ENCODE peak calls at places on chromosomes 3 and 15, in seven cellular contexts. One of them, this sample, is unnamed.

GRCh38 chr15:48336940-48337339 is 5.7 kb downstream of the DUT start:
- DNase-seq in NCI-H2171: no peak
- DNase-seq in activated T-helper 9 cell treated with anti-CD3 and anti-CD28 coated beads, Interleukin-2, amount 50 U/mL, for 16 hours: no peak
- DNase-seq in fibroblast of pulmonary artery: peak; percentile 11
- DNase-seq in stimulated activated naive CD4-positive, alpha-beta T cell: no peak
- DNase-seq in activated CD4-positive, alpha-beta memory T cell treated with anti-CD3 and anti-CD28 coated beads, Interleukin-2, amount 10 ng/mL, durations not matched to agents 7 days and 5 days: no peak
- DNase-seq in fibroblast of lung: peak; percentile 2
- DNase-seq in this sample: peak; percentile 19

GRCh38 chr3:133208184-133208583 is 170.0 kb downstream of the TMEM108 start:
- DNase-seq in stimulated activated naive CD4-positive, alpha-beta T cell: no peak
- DNase-seq in activated CD4-positive, alpha-beta memory T cell treated with anti-CD3 and anti-CD28 coated beads, Interleukin-2, amount 10 ng/mL, durations not matched to agents 7 days and 5 days: no peak
- DNase-seq in activated T-helper 9 cell treated with anti-CD3 and anti-CD28 coated beads, Interleukin-2, amount 50 U/mL, for 16 hours: no peak
- DNase-seq in fibroblast of pulmonary artery: no peak
- DNase-seq in fibroblast of lung: peak; percentile 7
- DNase-seq in NCI-H2171: no peak
- DNase-seq in this sample: no peak

GRCh38 chr3:110027446-110027845 is 690.1 kb upstream of the DPPA4 start:
- DNase-seq in NCI-H2171: no peak
- DNase-seq in fibroblast of pulmonary artery: peak; percentile 56
- DNase-seq in activated CD4-positive, alpha-beta memory T cell treated with anti-CD3 and anti-CD28 coated beads, Interleukin-2, amount 10 ng/mL, durations not matched to agents 7 days and 5 days: no peak
- DNase-seq in fibroblast of lung: peak; percentile 79
- DNase-seq in activated T-helper 9 cell treated with anti-CD3 and anti-CD28 coated beads, Interleukin-2, amount 50 U/mL, for 16 hours: no peak
- DNase-seq in stimulated activated naive CD4-positive, alpha-beta T cell: no peak
- DNase-seq in this sample: peak; percentile 43

GRCh38 chr15:38530113-38530512 is 34.5 kb downstream of the RASGRP1 start:
- DNase-seq in activated T-helper 9 cell treated with anti-CD3 and anti-CD28 coated beads, Interleukin-2, amount 50 U/mL, for 16 hours: no peak
- DNase-seq in stimulated activated naive CD4-positive, alpha-beta T cell: no peak
- DNase-seq in activated CD4-positive, alpha-beta memory T cell treated with anti-CD3 and anti-CD28 coated beads, Interleukin-2, amount 10 ng/mL, durations not matched to agents 7 days and 5 days: peak; percentile 33
- DNase-seq in NCI-H2171: no peak
- DNase-seq in fibroblast of lung: no peak
- DNase-seq in fibroblast of pulmonary artery: no peak
- DNase-seq in this sample: no peak

GRCh38 chr3:119322523-119323400 is 28.6 kb downstream of the ARHGAP31 start:
- DNase-seq in fibroblast of lung: peak; percentile 87
- DNase-seq in stimulated activated naive CD4-positive, alpha-beta T cell: peak; percentile 89
- DNase-seq in activated T-helper 9 cell treated with anti-CD3 and anti-CD28 coated beads, Interleukin-2, amount 50 U/mL, for 16 hours: peak; percentile 96
- DNase-seq in NCI-H2171: peak; percentile 67
- DNase-seq in fibroblast of pulmonary artery: peak; percentile 79
- DNase-seq in activated CD4-positive, alpha-beta memory T cell treated with anti-CD3 and anti-CD28 coated beads, Interleukin-2, amount 10 ng/mL, durations not matched to agents 7 days and 5 days: peak; percentile 93
- DNase-seq in this sample: peak; percentile 83

GRCh38 chr3:78689378-78689777 is 1078.4 kb downstream of the ROBO1 start:
- DNase-seq in NCI-H2171: no peak
- DNase-seq in fibroblast of lung: no peak
- DNase-seq in activated CD4-positive, alpha-beta memory T cell treated with anti-CD3 and anti-CD28 coated beads, Interleukin-2, amount 10 ng/mL, durations not matched to agents 7 days and 5 days: no peak
- DNase-seq in stimulated activated naive CD4-positive, alpha-beta T cell: no peak
- DNase-seq in activated T-helper 9 cell treated with anti-CD3 and anti-CD28 coated beads, Interleukin-2, amount 50 U/mL, for 16 hours: no peak
- DNase-seq in fibroblast of pulmonary artery: no peak
- DNase-seq in this sample: no peak

GRCh38 chr15:92226020-92226612 is 167.6 kb upstream of the ST8SIA2 start:
- DNase-seq in stimulated activated naive CD4-positive, alpha-beta T cell: peak; percentile 1
- DNase-seq in NCI-H2171: no peak
- DNase-seq in activated T-helper 9 cell treated with anti-CD3 and anti-CD28 coated beads, Interleukin-2, amount 50 U/mL, for 16 hours: no peak
- DNase-seq in activated CD4-positive, alpha-beta memory T cell treated with anti-CD3 and anti-CD28 coated beads, Interleukin-2, amount 10 ng/mL, durations not matched to agents 7 days and 5 days: no peak
- DNase-seq in fibroblast of pulmonary artery: peak; percentile 14
- DNase-seq in fibroblast of lung: peak; percentile 20
- DNase-seq in this sample: peak; percentile 45

GRCh38 chr3:41126961-41127360 is 72.3 kb upstream of the CTNNB1 start:
- DNase-seq in stimulated activated naive CD4-positive, alpha-beta T cell: no peak
- DNase-seq in activated CD4-positive, alpha-beta memory T cell treated with anti-CD3 and anti-CD28 coated beads, Interleukin-2, amount 10 ng/mL, durations not matched to agents 7 days and 5 days: no peak
- DNase-seq in NCI-H2171: no peak
- DNase-seq in fibroblast of lung: no peak
- DNase-seq in activated T-helper 9 cell treated with anti-CD3 and anti-CD28 coated beads, Interleukin-2, amount 50 U/mL, for 16 hours: no peak
- DNase-seq in fibroblast of pulmonary artery: no peak
- DNase-seq in this sample: no peak

GRCh38 chr3:113626513-113627371 is 69.7 kb downstream of the USF3 start:
- DNase-seq in fibroblast of pulmonary artery: peak; percentile 72
- DNase-seq in activated CD4-positive, alpha-beta memory T cell treated with anti-CD3 and anti-CD28 coated beads, Interleukin-2, amount 10 ng/mL, durations not matched to agents 7 days and 5 days: peak; percentile 21
- DNase-seq in stimulated activated naive CD4-positive, alpha-beta T cell: no peak
- DNase-seq in NCI-H2171: peak; percentile 30
- DNase-seq in activated T-helper 9 cell treated with anti-CD3 and anti-CD28 coated beads, Interleukin-2, amount 50 U/mL, for 16 hours: no peak
- DNase-seq in fibroblast of lung: peak; percentile 57
- DNase-seq in this sample: peak; percentile 78

GRCh38 chr3:37742574-37743212 is 119.0 kb upstream of the CTDSPL start:
- DNase-seq in fibroblast of lung: no peak
- DNase-seq in activated CD4-positive, alpha-beta memory T cell treated with anti-CD3 and anti-CD28 coated beads, Interleukin-2, amount 10 ng/mL, durations not matched to agents 7 days and 5 days: no peak
- DNase-seq in stimulated activated naive CD4-positive, alpha-beta T cell: no peak
- DNase-seq in activated T-helper 9 cell treated with anti-CD3 and anti-CD28 coated beads, Interleukin-2, amount 50 U/mL, for 16 hours: no peak
- DNase-seq in fibroblast of pulmonary artery: no peak
- DNase-seq in NCI-H2171: no peak
- DNase-seq in this sample: no peak

GRCh38 chr3:140552898-140553297 is 125.0 kb upstream of the TRIM42 start:
- DNase-seq in fibroblast of lung: peak; percentile 30
- DNase-seq in activated CD4-positive, alpha-beta memory T cell treated with anti-CD3 and anti-CD28 coated beads, Interleukin-2, amount 10 ng/mL, durations not matched to agents 7 days and 5 days: no peak
- DNase-seq in activated T-helper 9 cell treated with anti-CD3 and anti-CD28 coated beads, Interleukin-2, amount 50 U/mL, for 16 hours: no peak
- DNase-seq in NCI-H2171: no peak
- DNase-seq in stimulated activated naive CD4-positive, alpha-beta T cell: no peak
- DNase-seq in fibroblast of pulmonary artery: no peak
- DNase-seq in this sample: no peak

GRCh38 chr3:193774916-193775285 is 181.9 kb downstream of the OPA1 start:
- DNase-seq in fibroblast of pulmonary artery: no peak
- DNase-seq in stimulated activated naive CD4-positive, alpha-beta T cell: no peak
- DNase-seq in activated T-helper 9 cell treated with anti-CD3 and anti-CD28 coated beads, Interleukin-2, amount 50 U/mL, for 16 hours: no peak
- DNase-seq in fibroblast of lung: no peak
- DNase-seq in activated CD4-positive, alpha-beta memory T cell treated with anti-CD3 and anti-CD28 coated beads, Interleukin-2, amount 10 ng/mL, durations not matched to agents 7 days and 5 days: no peak
- DNase-seq in NCI-H2171: no peak
- DNase-seq in this sample: no peak

GRCh38 chr15:48641416-48641815 is 4.1 kb downstream of the FBN1 start:
- DNase-seq in activated CD4-positive, alpha-beta memory T cell treated with anti-CD3 and anti-CD28 coated beads, Interleukin-2, amount 10 ng/mL, durations not matched to agents 7 days and 5 days: no peak
- DNase-seq in NCI-H2171: no peak
- DNase-seq in fibroblast of pulmonary artery: peak; percentile 62
- DNase-seq in stimulated activated naive CD4-positive, alpha-beta T cell: no peak
- DNase-seq in fibroblast of lung: no peak
- DNase-seq in activated T-helper 9 cell treated with anti-CD3 and anti-CD28 coated beads, Interleukin-2, amount 50 U/mL, for 16 hours: no peak
- DNase-seq in this sample: no peak

GRCh38 chr15:26628071-26628470 is 144.8 kb downstream of the GABRB3 start:
- DNase-seq in stimulated activated naive CD4-positive, alpha-beta T cell: no peak
- DNase-seq in activated CD4-positive, alpha-beta memory T cell treated with anti-CD3 and anti-CD28 coated beads, Interleukin-2, amount 10 ng/mL, durations not matched to agents 7 days and 5 days: no peak
- DNase-seq in NCI-H2171: no peak
- DNase-seq in fibroblast of lung: no peak
- DNase-seq in fibroblast of pulmonary artery: no peak
- DNase-seq in activated T-helper 9 cell treated with anti-CD3 and anti-CD28 coated beads, Interleukin-2, amount 50 U/mL, for 16 hours: no peak
- DNase-seq in this sample: no peak

GRCh38 chr3:9690451-9691450 is 12.9 kb upstream of the CPNE9 start:
- DNase-seq in fibroblast of pulmonary artery: peak; percentile 50
- DNase-seq in fibroblast of lung: peak; percentile 30
- DNase-seq in activated T-helper 9 cell treated with anti-CD3 and anti-CD28 coated beads, Interleukin-2, amount 50 U/mL, for 16 hours: no peak
- DNase-seq in stimulated activated naive CD4-positive, alpha-beta T cell: no peak
- DNase-seq in NCI-H2171: no peak
- DNase-seq in activated CD4-positive, alpha-beta memory T cell treated with anti-CD3 and anti-CD28 coated beads, Interleukin-2, amount 10 ng/mL, durations not matched to agents 7 days and 5 days: no peak
- DNase-seq in this sample: no peak

GRCh38 chr3:52193059-52193458 is 4.9 kb upstream of the ALAS1 start:
- DNase-seq in NCI-H2171: no peak
- DNase-seq in stimulated activated naive CD4-positive, alpha-beta T cell: no peak
- DNase-seq in fibroblast of lung: peak; percentile 25
- DNase-seq in activated T-helper 9 cell treated with anti-CD3 and anti-CD28 coated beads, Interleukin-2, amount 50 U/mL, for 16 hours: no peak
- DNase-seq in fibroblast of pulmonary artery: peak; percentile 40
- DNase-seq in activated CD4-positive, alpha-beta memory T cell treated with anti-CD3 and anti-CD28 coated beads, Interleukin-2, amount 10 ng/mL, durations not matched to agents 7 days and 5 days: no peak
- DNase-seq in this sample: peak; percentile 51

GRCh38 chr3:126521122-126521891 is 2.6 kb upstream of the CHST13 start:
- DNase-seq in activated T-helper 9 cell treated with anti-CD3 and anti-CD28 coated beads, Interleukin-2, amount 50 U/mL, for 16 hours: no peak
- DNase-seq in fibroblast of lung: no peak
- DNase-seq in stimulated activated naive CD4-positive, alpha-beta T cell: no peak
- DNase-seq in NCI-H2171: peak; percentile 30
- DNase-seq in fibroblast of pulmonary artery: no peak
- DNase-seq in activated CD4-positive, alpha-beta memory T cell treated with anti-CD3 and anti-CD28 coated beads, Interleukin-2, amount 10 ng/mL, durations not matched to agents 7 days and 5 days: no peak
- DNase-seq in this sample: peak; percentile 40

GRCh38 chr3:138186216-138186615 is 885 bp upstream of the ARMC8 start:
- DNase-seq in fibroblast of lung: no peak
- DNase-seq in activated CD4-positive, alpha-beta memory T cell treated with anti-CD3 and anti-CD28 coated beads, Interleukin-2, amount 10 ng/mL, durations not matched to agents 7 days and 5 days: no peak
- DNase-seq in fibroblast of pulmonary artery: no peak
- DNase-seq in activated T-helper 9 cell treated with anti-CD3 and anti-CD28 coated beads, Interleukin-2, amount 50 U/mL, for 16 hours: no peak
- DNase-seq in stimulated activated naive CD4-positive, alpha-beta T cell: no peak
- DNase-seq in NCI-H2171: no peak
- DNase-seq in this sample: no peak

GRCh38 chr3:188448813-188449212 is 294.9 kb downstream of the LPP start:
- DNase-seq in fibroblast of lung: no peak
- DNase-seq in fibroblast of pulmonary artery: no peak
- DNase-seq in activated CD4-positive, alpha-beta memory T cell treated with anti-CD3 and anti-CD28 coated beads, Interleukin-2, amount 10 ng/mL, durations not matched to agents 7 days and 5 days: no peak
- DNase-seq in NCI-H2171: no peak
- DNase-seq in activated T-helper 9 cell treated with anti-CD3 and anti-CD28 coated beads, Interleukin-2, amount 50 U/mL, for 16 hours: no peak
- DNase-seq in stimulated activated naive CD4-positive, alpha-beta T cell: no peak
- DNase-seq in this sample: no peak

GRCh38 chr3:183541235-183541655 is 14.3 kb downstream of the KLHL6 start:
- DNase-seq in stimulated activated naive CD4-positive, alpha-beta T cell: no peak
- DNase-seq in fibroblast of pulmonary artery: no peak
- DNase-seq in fibroblast of lung: no peak
- DNase-seq in activated T-helper 9 cell treated with anti-CD3 and anti-CD28 coated beads, Interleukin-2, amount 50 U/mL, for 16 hours: no peak
- DNase-seq in activated CD4-positive, alpha-beta memory T cell treated with anti-CD3 and anti-CD28 coated beads, Interleukin-2, amount 10 ng/mL, durations not matched to agents 7 days and 5 days: no peak
- DNase-seq in NCI-H2171: peak; percentile 55
- DNase-seq in this sample: no peak

GRCh38 chr3:49121244-49121671 is 635 bp upstream of the USP19 start:
- DNase-seq in activated CD4-positive, alpha-beta memory T cell treated with anti-CD3 and anti-CD28 coated beads, Interleukin-2, amount 10 ng/mL, durations not matched to agents 7 days and 5 days: no peak
- DNase-seq in fibroblast of pulmonary artery: no peak
- DNase-seq in fibroblast of lung: no peak
- DNase-seq in activated T-helper 9 cell treated with anti-CD3 and anti-CD28 coated beads, Interleukin-2, amount 50 U/mL, for 16 hours: no peak
- DNase-seq in NCI-H2171: no peak
- DNase-seq in stimulated activated naive CD4-positive, alpha-beta T cell: peak; percentile 38
- DNase-seq in this sample: no peak

GRCh38 chr15:32774022-32774421 is 56.2 kb downstream of the GREM1 start:
- DNase-seq in fibroblast of lung: peak; percentile 96
- DNase-seq in fibroblast of pulmonary artery: peak; percentile 79
- DNase-seq in stimulated activated naive CD4-positive, alpha-beta T cell: no peak
- DNase-seq in NCI-H2171: no peak
- DNase-seq in activated T-helper 9 cell treated with anti-CD3 and anti-CD28 coated beads, Interleukin-2, amount 50 U/mL, for 16 hours: no peak
- DNase-seq in activated CD4-positive, alpha-beta memory T cell treated with anti-CD3 and anti-CD28 coated beads, Interleukin-2, amount 10 ng/mL, durations not matched to agents 7 days and 5 days: no peak
- DNase-seq in this sample: peak; percentile 76

GRCh38 chr3:169760479-169760878 is 4.4 kb downstream of the TERC start:
- DNase-seq in NCI-H2171: no peak
- DNase-seq in stimulated activated naive CD4-positive, alpha-beta T cell: no peak
- DNase-seq in fibroblast of lung: peak; percentile 50
- DNase-seq in activated CD4-positive, alpha-beta memory T cell treated with anti-CD3 and anti-CD28 coated beads, Interleukin-2, amount 10 ng/mL, durations not matched to agents 7 days and 5 days: no peak
- DNase-seq in activated T-helper 9 cell treated with anti-CD3 and anti-CD28 coated beads, Interleukin-2, amount 50 U/mL, for 16 hours: no peak
- DNase-seq in fibroblast of pulmonary artery: peak; percentile 67
- DNase-seq in this sample: no peak

GRCh38 chr15:101264011-101264410 is 12.2 kb upstream of the CHSY1 start:
- DNase-seq in activated CD4-positive, alpha-beta memory T cell treated with anti-CD3 and anti-CD28 coated beads, Interleukin-2, amount 10 ng/mL, durations not matched to agents 7 days and 5 days: no peak
- DNase-seq in activated T-helper 9 cell treated with anti-CD3 and anti-CD28 coated beads, Interleukin-2, amount 50 U/mL, for 16 hours: no peak
- DNase-seq in NCI-H2171: no peak
- DNase-seq in stimulated activated naive CD4-positive, alpha-beta T cell: no peak
- DNase-seq in fibroblast of pulmonary artery: peak; percentile 49
- DNase-seq in fibroblast of lung: peak; percentile 48
- DNase-seq in this sample: no peak

GRCh38 chr15:45169608-45170480 is 17.9 kb downstream of the SHF start:
- DNase-seq in fibroblast of pulmonary artery: no peak
- DNase-seq in activated T-helper 9 cell treated with anti-CD3 and anti-CD28 coated beads, Interleukin-2, amount 50 U/mL, for 16 hours: no peak
- DNase-seq in fibroblast of lung: no peak
- DNase-seq in stimulated activated naive CD4-positive, alpha-beta T cell: no peak
- DNase-seq in NCI-H2171: no peak
- DNase-seq in activated CD4-positive, alpha-beta memory T cell treated with anti-CD3 and anti-CD28 coated beads, Interleukin-2, amount 10 ng/mL, durations not matched to agents 7 days and 5 days: no peak
- DNase-seq in this sample: no peak

GRCh38 chr3:55484191-55484644 is 2.9 kb downstream of the WNT5A start:
- DNase-seq in activated T-helper 9 cell treated with anti-CD3 and anti-CD28 coated beads, Interleukin-2, amount 50 U/mL, for 16 hours: no peak
- DNase-seq in activated CD4-positive, alpha-beta memory T cell treated with anti-CD3 and anti-CD28 coated beads, Interleukin-2, amount 10 ng/mL, durations not matched to agents 7 days and 5 days: no peak
- DNase-seq in fibroblast of lung: peak; percentile 55
- DNase-seq in fibroblast of pulmonary artery: no peak
- DNase-seq in NCI-H2171: no peak
- DNase-seq in stimulated activated naive CD4-positive, alpha-beta T cell: no peak
- DNase-seq in this sample: no peak

GRCh38 chr3:98657429-98657828 is 64.0 kb upstream of the CPOX start:
- DNase-seq in fibroblast of lung: peak; percentile 1
- DNase-seq in activated T-helper 9 cell treated with anti-CD3 and anti-CD28 coated beads, Interleukin-2, amount 50 U/mL, for 16 hours: peak; percentile 19
- DNase-seq in fibroblast of pulmonary artery: no peak
- DNase-seq in activated CD4-positive, alpha-beta memory T cell treated with anti-CD3 and anti-CD28 coated beads, Interleukin-2, amount 10 ng/mL, durations not matched to agents 7 days and 5 days: peak; percentile 51
- DNase-seq in stimulated activated naive CD4-positive, alpha-beta T cell: peak; percentile 47
- DNase-seq in NCI-H2171: peak; percentile 26
- DNase-seq in this sample: peak; percentile 22

GRCh38 chr3:188531210-188531609 is 377.3 kb downstream of the LPP start:
- DNase-seq in activated T-helper 9 cell treated with anti-CD3 and anti-CD28 coated beads, Interleukin-2, amount 50 U/mL, for 16 hours: no peak
- DNase-seq in NCI-H2171: no peak
- DNase-seq in fibroblast of pulmonary artery: peak; percentile 95
- DNase-seq in activated CD4-positive, alpha-beta memory T cell treated with anti-CD3 and anti-CD28 coated beads, Interleukin-2, amount 10 ng/mL, durations not matched to agents 7 days and 5 days: no peak
- DNase-seq in stimulated activated naive CD4-positive, alpha-beta T cell: no peak
- DNase-seq in fibroblast of lung: peak; percentile 88
- DNase-seq in this sample: peak; percentile 39

GRCh38 chr15:67009576-67010569 is 55.5 kb upstream of the SMAD3 start:
- DNase-seq in fibroblast of lung: no peak
- DNase-seq in fibroblast of pulmonary artery: no peak
- DNase-seq in NCI-H2171: no peak
- DNase-seq in activated CD4-positive, alpha-beta memory T cell treated with anti-CD3 and anti-CD28 coated beads, Interleukin-2, amount 10 ng/mL, durations not matched to agents 7 days and 5 days: no peak
- DNase-seq in stimulated activated naive CD4-positive, alpha-beta T cell: no peak
- DNase-seq in activated T-helper 9 cell treated with anti-CD3 and anti-CD28 coated beads, Interleukin-2, amount 50 U/mL, for 16 hours: no peak
- DNase-seq in this sample: no peak

GRCh38 chr15:99502661-99503060 is 63.1 kb upstream of the MEF2A start:
- DNase-seq in NCI-H2171: no peak
- DNase-seq in fibroblast of pulmonary artery: no peak
- DNase-seq in fibroblast of lung: no peak
- DNase-seq in stimulated activated naive CD4-positive, alpha-beta T cell: no peak
- DNase-seq in activated T-helper 9 cell treated with anti-CD3 and anti-CD28 coated beads, Interleukin-2, amount 50 U/mL, for 16 hours: no peak
- DNase-seq in activated CD4-positive, alpha-beta memory T cell treated with anti-CD3 and anti-CD28 coated beads, Interleukin-2, amount 10 ng/mL, durations not matched to agents 7 days and 5 days: no peak
- DNase-seq in this sample: no peak

GRCh38 chr15:47184405-47185221 is 532.7 kb upstream of the SEMA6D start:
- DNase-seq in stimulated activated naive CD4-positive, alpha-beta T cell: no peak
- DNase-seq in NCI-H2171: peak; percentile 92
- DNase-seq in activated CD4-positive, alpha-beta memory T cell treated with anti-CD3 and anti-CD28 coated beads, Interleukin-2, amount 10 ng/mL, durations not matched to agents 7 days and 5 days: no peak
- DNase-seq in fibroblast of pulmonary artery: peak; percentile 16
- DNase-seq in fibroblast of lung: peak; percentile 27
- DNase-seq in activated T-helper 9 cell treated with anti-CD3 and anti-CD28 coated beads, Interleukin-2, amount 50 U/mL, for 16 hours: no peak
- DNase-seq in this sample: peak; percentile 16

GRCh38 chr15:44695274-44695673 is 15.8 kb downstream of the PATL2 start:
- DNase-seq in NCI-H2171: no peak
- DNase-seq in activated CD4-positive, alpha-beta memory T cell treated with anti-CD3 and anti-CD28 coated beads, Interleukin-2, amount 10 ng/mL, durations not matched to agents 7 days and 5 days: no peak
- DNase-seq in stimulated activated naive CD4-positive, alpha-beta T cell: no peak
- DNase-seq in fibroblast of lung: no peak
- DNase-seq in fibroblast of pulmonary artery: no peak
- DNase-seq in activated T-helper 9 cell treated with anti-CD3 and anti-CD28 coated beads, Interleukin-2, amount 50 U/mL, for 16 hours: no peak
- DNase-seq in this sample: no peak

GRCh38 chr3:45426161-45426560 is 37.8 kb downstream of the LARS2 start:
- DNase-seq in NCI-H2171: no peak
- DNase-seq in fibroblast of lung: no peak
- DNase-seq in fibroblast of pulmonary artery: no peak
- DNase-seq in stimulated activated naive CD4-positive, alpha-beta T cell: no peak
- DNase-seq in activated CD4-positive, alpha-beta memory T cell treated with anti-CD3 and anti-CD28 coated beads, Interleukin-2, amount 10 ng/mL, durations not matched to agents 7 days and 5 days: no peak
- DNase-seq in activated T-helper 9 cell treated with anti-CD3 and anti-CD28 coated beads, Interleukin-2, amount 50 U/mL, for 16 hours: no peak
- DNase-seq in this sample: no peak

GRCh38 chr3:153625506-153625905 is 463.5 kb downstream of the RAP2B start:
- DNase-seq in activated T-helper 9 cell treated with anti-CD3 and anti-CD28 coated beads, Interleukin-2, amount 50 U/mL, for 16 hours: no peak
- DNase-seq in fibroblast of lung: no peak
- DNase-seq in NCI-H2171: no peak
- DNase-seq in fibroblast of pulmonary artery: no peak
- DNase-seq in activated CD4-positive, alpha-beta memory T cell treated with anti-CD3 and anti-CD28 coated beads, Interleukin-2, amount 10 ng/mL, durations not matched to agents 7 days and 5 days: no peak
- DNase-seq in stimulated activated naive CD4-positive, alpha-beta T cell: no peak
- DNase-seq in this sample: no peak

GRCh38 chr15:85858586-85859375 is 64.1 kb upstream of the KLHL25 start:
- DNase-seq in fibroblast of pulmonary artery: peak; percentile 69
- DNase-seq in stimulated activated naive CD4-positive, alpha-beta T cell: peak; percentile 73
- DNase-seq in activated T-helper 9 cell treated with anti-CD3 and anti-CD28 coated beads, Interleukin-2, amount 50 U/mL, for 16 hours: peak; percentile 60
- DNase-seq in NCI-H2171: peak; percentile 75
- DNase-seq in activated CD4-positive, alpha-beta memory T cell treated with anti-CD3 and anti-CD28 coated beads, Interleukin-2, amount 10 ng/mL, durations not matched to agents 7 days and 5 days: peak; percentile 78
- DNase-seq in fibroblast of lung: peak; percentile 39
- DNase-seq in this sample: peak; percentile 87

GRCh38 chr3:182046365-182046764 is 334.6 kb downstream of the SOX2 start:
- DNase-seq in fibroblast of pulmonary artery: no peak
- DNase-seq in fibroblast of lung: no peak
- DNase-seq in stimulated activated naive CD4-positive, alpha-beta T cell: no peak
- DNase-seq in NCI-H2171: no peak
- DNase-seq in activated T-helper 9 cell treated with anti-CD3 and anti-CD28 coated beads, Interleukin-2, amount 50 U/mL, for 16 hours: no peak
- DNase-seq in activated CD4-positive, alpha-beta memory T cell treated with anti-CD3 and anti-CD28 coated beads, Interleukin-2, amount 10 ng/mL, durations not matched to agents 7 days and 5 days: no peak
- DNase-seq in this sample: no peak

GRCh38 chr15:51232581-51232980 is 105.8 kb downstream of the CYP19A1 start:
- DNase-seq in fibroblast of pulmonary artery: no peak
- DNase-seq in NCI-H2171: no peak
- DNase-seq in stimulated activated naive CD4-positive, alpha-beta T cell: no peak
- DNase-seq in fibroblast of lung: no peak
- DNase-seq in activated T-helper 9 cell treated with anti-CD3 and anti-CD28 coated beads, Interleukin-2, amount 50 U/mL, for 16 hours: no peak
- DNase-seq in activated CD4-positive, alpha-beta memory T cell treated with anti-CD3 and anti-CD28 coated beads, Interleukin-2, amount 10 ng/mL, durations not matched to agents 7 days and 5 days: no peak
- DNase-seq in this sample: no peak

GRCh38 chr3:132210476-132211346 is 106.5 kb upstream of the ACP3 start:
- DNase-seq in stimulated activated naive CD4-positive, alpha-beta T cell: no peak
- DNase-seq in NCI-H2171: peak; percentile 8
- DNase-seq in activated T-helper 9 cell treated with anti-CD3 and anti-CD28 coated beads, Interleukin-2, amount 50 U/mL, for 16 hours: no peak
- DNase-seq in activated CD4-positive, alpha-beta memory T cell treated with anti-CD3 and anti-CD28 coated beads, Interleukin-2, amount 10 ng/mL, durations not matched to agents 7 days and 5 days: no peak
- DNase-seq in fibroblast of lung: no peak
- DNase-seq in fibroblast of pulmonary artery: peak; percentile 3
- DNase-seq in this sample: no peak

This sample was measured in GM03348.